ENCODE peak calls at places on chromosome 16, in nine cellular contexts. L is neuronal stem cell, O is spleen, M is A549, Z is trophoblast cell, N is SJCRH30, V is mammary epithelial cell, D is cardiac muscle cell, H is body of pancreas. T is an unnamed sample.

GRCh38 chr16:17312100-17312732 is 158.5 kb downstream of the XYLT1 start:
- DNase-seq in O (no peak), N (no peak), L (no peak), D (no peak), H (peak; percentile 52), Z (no peak), M (no peak), V (peak; percentile 65), T (no peak)

GRCh38 chr16:55508941-55509920 is at the start of gene LPCAT2:
- DNase-seq in D (peak; percentile 91), N (peak; percentile 87), H (peak; percentile 94), M (peak; percentile 79), L (peak; percentile 76), V (peak; percentile 84), Z (peak; percentile 97), O (peak; percentile 92), T (no peak)

GRCh38 chr16:70746040-70746707 is 54.8 kb downstream of the VAC14 start:
- DNase-seq in N (no peak), L (no peak), M (peak; percentile 68), O (no peak), D (peak; percentile 84), Z (no peak), V (peak; percentile 69), H (peak; percentile 76), T (no peak)

GRCh38 chr16:30065943-30066881 is 652 bp downstream of the ALDOA start:
- DNase-seq in D (peak; percentile 72), M (no peak), L (no peak), N (peak; percentile 31), O (no peak), V (peak; percentile 71), H (no peak), Z (peak; percentile 40), T (no peak)

GRCh38 chr16:56673916-56674315 is 4.3 kb downstream of the MT1H start:
- DNase-seq in M (no peak), V (peak; percentile 37), Z (peak; percentile 40), D (peak; percentile 47), O (no peak), N (no peak), L (no peak), H (peak; percentile 68), T (no peak)

GRCh38 chr16:71263581-71263980 is 25.6 kb downstream of the CMTR2 start:
- DNase-seq in V (no peak), N (no peak), D (no peak), H (no peak), Z (no peak), M (no peak), O (no peak), L (no peak), T (no peak)

GRCh38 chr16:55001931-55002330 is 71.3 kb downstream of the IRX5 start:
- DNase-seq in Z (peak; percentile 7), O (no peak), N (no peak), V (peak; percentile 11), L (no peak), D (peak; percentile 5), H (no peak), M (no peak), T (no peak)

GRCh38 chr16:89687092-89687940 is 827 bp downstream of the CDK10 start:
- DNase-seq in N (no peak), H (peak; percentile 89), O (no peak), L (no peak), V (peak; percentile 60), M (peak; percentile 67), Z (peak; percentile 9), D (peak; percentile 28), T (no peak)

GRCh38 chr16:49352923-49353322 is 20.7 kb upstream of the C16orf78 start:
- DNase-seq in L (no peak), O (no peak), M (no peak), D (peak; percentile 11), Z (no peak), V (no peak), H (peak; percentile 12), N (peak; percentile 44), T (no peak)

GRCh38 chr16:11361751-11362742 is 16.8 kb downstream of the RMI2 start:
- DNase-seq in L (no peak), Z (no peak), N (no peak), D (no peak), V (no peak), O (peak; percentile 75), M (no peak), H (no peak), T (peak; percentile 28)

GRCh38 chr16:24685539-24686432 is 43.7 kb upstream of the TNRC6A start:
- DNase-seq in L (peak; percentile 39), Z (no peak), O (no peak), V (peak; percentile 63), D (peak; percentile 93), N (peak; percentile 22), M (peak; percentile 58), H (peak; percentile 73), T (no peak)
- H3K4me3 ChIP-seq in L (no peak overlapping the region), Z (no peak overlapping the region), O (no peak overlapping the region), V (no peak overlapping the region), D (no peak overlapping the region), N (no peak overlapping the region), M (no peak overlapping the region), H (no peak overlapping the region), T (no peak overlapping the region)

GRCh38 chr16:7376227-7376626 is 43.6 kb downstream of the RBFOX1 start:
- DNase-seq in Z (no peak), L (no peak), H (no peak), D (no peak), V (no peak), N (no peak), M (no peak), O (no peak), T (no peak)

GRCh38 chr16:7380907-7381306 is 48.3 kb downstream of the RBFOX1 start:
- DNase-seq in N (no peak), L (no peak), D (no peak), O (no peak), Z (no peak), M (no peak), H (no peak), V (no peak), T (no peak)

GRCh38 chr16:7378024-7378695 is 45.5 kb downstream of the RBFOX1 start:
- DNase-seq in D (no peak), H (no peak), Z (no peak), N (no peak), M (no peak), O (no peak), V (no peak), L (no peak), T (no peak)

GRCh38 chr16:7374614-7375174 is 42.0 kb downstream of the RBFOX1 start:
- DNase-seq in O (no peak), D (no peak), L (no peak), Z (peak; percentile 17), H (no peak), V (no peak), N (no peak), M (no peak), T (no peak)

DNA sequence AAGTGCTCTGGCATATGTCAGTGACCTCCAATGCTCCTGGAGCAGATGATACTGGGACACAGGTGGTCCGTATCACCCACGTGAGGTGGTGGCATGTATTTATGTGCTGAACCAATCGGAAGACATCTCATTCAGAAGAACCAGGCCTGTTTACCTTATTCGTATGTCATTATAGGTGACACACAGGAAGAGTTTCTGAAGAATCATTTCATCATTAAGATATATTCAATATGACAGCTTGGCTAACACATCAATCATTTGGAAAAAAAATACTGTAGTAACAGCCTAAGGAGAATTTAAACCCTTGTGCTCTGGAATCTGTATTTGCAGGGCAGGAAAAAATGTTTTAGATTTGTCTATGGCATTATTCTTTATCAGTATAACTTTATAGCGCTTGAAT is 44.6 kb downstream of the RBFOX1 start:
- DNase-seq in M (no peak), N (no peak), O (no peak), D (no peak), Z (no peak), V (no peak), L (no peak), H (no peak), T (no peak)
- H3K27ac ChIP-seq in M (no peak overlapping the region), N (no peak overlapping the region), O (no peak overlapping the region), D (no peak overlapping the region), Z (no peak overlapping the region), V (no peak overlapping the region), L (no peak overlapping the region), H (no peak overlapping the region), T (no peak overlapping the region)

GRCh38 chr16:85323961-85324253 is 211.6 kb upstream of the CIBAR2 start:
- DNase-seq in O (no peak), V (no peak), N (no peak), D (no peak), H (no peak), Z (no peak), L (no peak), M (no peak), T (no peak)
- H3K4me1 ChIP-seq in O (peaks cover 47% of the 10 kb centered on the region), V (peaks cover 4% of the 10 kb centered on the region), N (peaks cover 9% of the 10 kb centered on the region), D (peaks cover 20% of the 10 kb centered on the region), H (peaks cover 50% of the 10 kb centered on the region), Z (peaks cover 17% of the 10 kb centered on the region), L (peaks cover 11% of the 10 kb centered on the region), M (peaks cover 11% of the 10 kb centered on the region), T (no peaks in the 10 kb centered on the region)

DNA sequence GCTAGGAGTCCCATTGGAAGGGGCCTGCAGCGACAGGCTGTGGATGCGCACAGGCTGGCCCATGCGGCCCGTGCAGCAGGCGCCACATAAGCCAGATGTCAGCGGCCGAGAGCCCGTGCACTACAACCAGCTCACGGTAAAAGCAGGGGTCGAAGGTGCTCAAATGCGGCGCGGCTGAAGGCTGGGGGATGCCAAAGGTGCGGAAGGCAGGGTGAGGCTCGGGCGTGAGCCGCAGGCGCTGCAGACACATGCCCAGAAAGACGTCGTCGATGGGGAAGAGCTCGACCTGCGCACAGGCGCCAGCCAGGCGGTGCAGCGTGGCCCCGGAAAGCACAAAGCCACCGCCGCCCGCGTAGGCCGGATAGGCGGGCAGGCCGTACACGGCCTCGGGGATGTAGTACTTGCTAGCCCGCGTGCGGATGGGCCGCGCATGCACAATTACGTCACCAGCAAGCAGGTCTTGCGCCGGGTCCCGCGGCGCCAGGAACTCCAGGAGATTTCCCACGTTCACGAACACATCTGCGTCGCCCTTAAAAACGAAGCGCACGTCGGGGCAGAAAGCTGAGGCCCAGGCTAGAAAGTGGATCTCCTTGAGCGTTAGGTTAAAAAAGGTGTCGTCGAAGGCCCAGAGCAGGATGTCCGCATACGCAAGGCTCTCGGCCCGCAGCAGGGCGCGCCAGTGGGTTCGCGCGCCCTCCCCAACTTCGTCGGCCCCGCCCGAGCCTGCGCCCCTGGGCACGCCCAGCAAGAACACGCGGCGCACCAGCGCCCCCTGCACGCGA is 1.3 kb downstream of the B3GNT9 start:
- DNase-seq in Z (no peak), D (no peak), V (no peak), O (peak; percentile 70), L (no peak), H (no peak), M (no peak), N (no peak), T (no peak)
- H3K4me3 ChIP-seq in Z (no peak overlapping the region), D (no peak overlapping the region), V (no peak overlapping the region), O (peak overlapping the region; percentile 38), L (peak overlapping the region; percentile 23), H (no peak overlapping the region), M (no peak overlapping the region), N (no peak overlapping the region), T (no peak overlapping the region)

DNA sequence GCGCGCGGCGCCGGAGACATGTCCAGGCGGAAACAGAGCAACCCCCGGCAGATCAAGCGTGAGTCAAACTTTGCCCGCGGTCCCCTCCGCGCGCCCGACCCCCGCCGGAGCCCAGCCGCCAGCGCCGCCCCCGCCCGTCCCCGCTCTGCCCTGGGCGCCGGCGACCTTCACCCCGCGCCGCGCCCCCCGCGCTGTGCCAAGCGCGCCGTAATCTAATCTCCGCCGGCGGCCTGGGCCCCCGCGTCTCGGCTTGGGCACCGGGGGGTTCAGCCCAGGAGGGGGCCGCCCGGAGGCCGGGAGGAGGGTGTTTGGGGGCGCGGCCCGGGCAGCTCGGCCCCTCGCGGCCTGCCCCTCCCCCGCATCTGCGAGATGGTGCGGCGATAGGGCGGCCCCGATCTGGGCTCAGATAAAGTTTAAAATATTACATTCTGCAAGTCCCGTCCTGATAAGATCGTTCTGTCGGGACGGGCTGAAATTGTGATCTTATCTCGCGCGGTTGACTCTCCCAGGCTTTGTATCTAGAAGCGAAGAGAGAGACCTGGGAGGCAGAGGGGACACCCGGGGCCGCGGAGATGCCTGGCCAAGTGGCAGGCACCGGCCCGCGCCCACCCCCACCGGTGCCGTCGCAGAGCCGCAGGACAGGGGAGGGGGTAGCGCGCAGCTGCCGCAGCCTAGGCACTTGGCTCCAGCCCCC is 688 bp downstream of the ZFPM1 start:
- DNase-seq in M (no peak), N (no peak), O (peak; percentile 86), V (peak; percentile 23), D (no peak), L (no peak), Z (peak; percentile 78), H (peak; percentile 35), T (no peak)
- H3K27ac ChIP-seq in M (peak overlapping the region; percentile 90), N (no peak overlapping the region), O (peak overlapping the region; percentile 84), V (no peak overlapping the region), D (peak overlapping the region; percentile 26), L (no peak overlapping the region), Z (peak overlapping the region; percentile 64), H (peak overlapping the region; percentile 67), T (peak overlapping the region; percentile 57)